ENCODE peak calls at places on chromosome 17, in five cellular contexts. J is thoracic aorta; C is mesenchymal stem cell; A is CD8-positive, alpha-beta T cell; X is nucleus accumbens. H is an unnamed sample.

GRCh38 chr17:81511800-81512559 is 619 bp downstream of the ACTG1 start:
- DNase-seq in X (no peak), J (no peak), C (no peak), A (peak), H (no peak)

GRCh38 chr17:78828470-78829185 is 12.0 kb downstream of the USP36 start:
- DNase-seq in J (no peak), C (peak), X (no peak), A (no peak), H (peak)

GRCh38 chr17:2138318-2138717 is 83.4 kb downstream of the HIC1 start:
- DNase-seq in C (peak), J (no peak), A (no peak), X (no peak), H (no peak)

GRCh38 chr17:55705847-55706246 is 16.8 kb downstream of the TMEM100 start:
- DNase-seq in J (no peak), A (no peak), C (peak), X (no peak), H (no peak)

GRCh38 chr17:19397556-19398041 is 10.6 kb upstream of the MFAP4 start:
- DNase-seq in A (no peak), C (no peak), J (no peak), X (no peak), H (no peak)

GRCh38 chr17:17751489-17751995 is 70.3 kb downstream of the RAI1 start:
- DNase-seq in A (peak), C (no peak), X (no peak), J (no peak), H (no peak)

GRCh38 chr17:76370261-76370993 is 14.0 kb upstream of the SPHK1 start:
- DNase-seq in X (peak), C (peak), A (no peak), J (peak), H (peak)

GRCh38 chr17:65074778-65075250 is 18.3 kb upstream of the GNA13 start:
- DNase-seq in A (no peak), J (no peak), X (no peak), C (peak), H (peak)

GRCh38 chr17:43890240-43890639 is 17.1 kb downstream of the MPP2 start:
- DNase-seq in C (no peak), A (no peak), J (no peak), X (no peak), H (no peak)

GRCh38 chr17:77382966-77383612 is 242.3 kb downstream of the SEC14L1 start:
- DNase-seq in C (peak), J (no peak), X (no peak), A (no peak), H (peak)

GRCh38 chr17:28228109-28228840 is 90.7 kb upstream of the TMEM97 start:
- DNase-seq in X (no peak), A (no peak), C (peak), J (no peak), H (peak)

GRCh38 chr17:36525113-36525512 is 9.6 kb downstream of the MYO19 start:
- DNase-seq in C (no peak), A (peak), J (no peak), X (no peak), H (no peak)

GRCh38 chr17:55743103-55743679 is 7.7 kb upstream of the PCTP start:
- DNase-seq in J (no peak), X (no peak), C (no peak), A (no peak), H (peak)

GRCh38 chr17:42200702-42201101 is 6.4 kb upstream of the GHDC start:
- DNase-seq in J (no peak), C (no peak), X (no peak), A (no peak), H (peak)

GRCh38 chr17:37710344-37710886 is 34.4 kb downstream of the HNF1B start:
- DNase-seq in X (no peak), A (no peak), J (no peak), C (peak), H (peak)

GRCh38 chr17:40312893-40313659 is 4.1 kb downstream of the RARA start:
- DNase-seq in X (no peak), C (no peak), J (no peak), A (peak), H (no peak)

GRCh38 chr17:30376621-30377452 is 1.9 kb upstream of the CPD start:
- DNase-seq in X (peak), J (no peak), A (no peak), C (peak), H (peak)

GRCh38 chr17:38730526-38731379 is 612 bp downstream of the CISD3 start:
- DNase-seq in X (no peak), C (peak), A (no peak), J (peak), H (peak)

GRCh38 chr17:82461827-82462524 is 3.4 kb downstream of the NARF start:
- DNase-seq in A (no peak), X (no peak), C (no peak), J (no peak), H (peak)

GRCh38 chr17:70366421-70366820 is 197.1 kb downstream of the KCNJ2 start:
- DNase-seq in A (no peak), C (no peak), X (no peak), J (no peak), H (no peak)

GRCh38 chr17:60333628-60334031 is 58.3 kb downstream of the USP32 start:
- DNase-seq in A (no peak), C (peak), X (no peak), J (no peak), H (no peak)

GRCh38 chr17:13513039-13513405 is 88.7 kb downstream of the HS3ST3A1 start:
- DNase-seq in X (no peak), C (peak), A (no peak), J (no peak), H (peak)

GRCh38 chr17:80726558-80727408 is 182.1 kb downstream of the RPTOR start:
- DNase-seq in X (no peak), A (no peak), C (no peak), J (no peak), H (no peak)

GRCh38 chr17:60630352-60630751 is 30.4 kb downstream of the PPM1D start:
- DNase-seq in X (no peak), C (no peak), J (no peak), A (no peak), H (peak)

GRCh38 chr17:78879679-78880186 is 23.3 kb downstream of the CEP295NL start:
- DNase-seq in X (no peak), J (peak), A (no peak), C (peak), H (peak)

GRCh38 chr17:50199211-50199633 is 2.2 kb downstream of the COL1A1 start:
- DNase-seq in A (no peak), X (no peak), C (no peak), J (no peak), H (no peak)

GRCh38 chr17:14197582-14197981 is 39.1 kb downstream of the CDRT15 start:
- DNase-seq in A (peak), C (no peak), X (no peak), J (no peak), H (no peak)

GRCh38 chr17:17114592-17115225 is 72.5 kb downstream of the MPRIP start:
- DNase-seq in X (no peak), C (no peak), A (no peak), J (no peak), H (no peak)